ENCODE peak calls at places on chromosomes 12 and 14, in eight cellular contexts. R is Peyer's patch, L is IMR-90, J is ovary, Z is uterus, P is HepG2, K is upper lobe of left lung, G is suprapubic skin. C is an unnamed sample.

GRCh38 chr12:132248439-132249157 is 80.8 kb downstream of the GALNT9 start:
- DNase-seq in R (no peak), L (peak), J (no peak), Z (no peak), P (no peak), K (no peak), G (no peak), C (peak)

GRCh38 chr12:46770501-46771183 is 55.2 kb downstream of the SLC38A4 start:
- DNase-seq in R (no peak), L (peak), J (no peak), Z (no peak), P (peak), K (no peak), G (no peak), C (no peak)

GRCh38 chr14:61042220-61042619 is 61.2 kb downstream of the SLC38A6 start:
- DNase-seq in R (no peak), L (no peak), J (no peak), Z (no peak), P (peak), K (no peak), G (no peak), C (no peak)

GRCh38 chr12:7269273-7269672 is 34.6 kb upstream of the ACSM4 start:
- DNase-seq in R (no peak), L (peak), J (no peak), Z (no peak), P (no peak), K (no peak), G (no peak), C (no peak)

GRCh38 chr14:102964152-102964730 is 41.8 kb downstream of the AMN start:
- DNase-seq in R (no peak), L (no peak), J (no peak), Z (no peak), P (no peak), K (no peak), G (no peak), C (no peak)

GRCh38 chr12:75554556-75554880 is 43.1 kb upstream of the KRR1 start:
- DNase-seq in R (no peak), L (no peak), J (no peak), Z (no peak), P (no peak), K (no peak), G (no peak), C (no peak)

GRCh38 chr14:51242545-51243490 is 2.8 kb downstream of the TMX1 start:
- DNase-seq in R (no peak), L (no peak), J (no peak), Z (no peak), P (no peak), K (no peak), G (no peak), C (peak)

GRCh38 chr14:64799555-64799954 is 80.2 kb downstream of the SPTB start:
- DNase-seq in R (no peak), L (no peak), J (no peak), Z (no peak), P (no peak), K (no peak), G (no peak), C (no peak)

GRCh38 chr12:89863332-89863938 is 154.8 kb upstream of the ATP2B1 start:
- DNase-seq in R (peak), L (no peak), J (no peak), Z (no peak), P (no peak), K (no peak), G (no peak), C (peak)

GRCh38 chr14:101470266-101470665 is 91.0 kb upstream of the DIO3 start:
- DNase-seq in R (no peak), L (no peak), J (no peak), Z (peak), P (no peak), K (no peak), G (no peak), C (no peak)

GRCh38 chr12:109923481-109924245 is 23.6 kb downstream of the TCHP start:
- DNase-seq in R (no peak), L (no peak), J (no peak), Z (no peak), P (no peak), K (no peak), G (peak), C (no peak)

GRCh38 chr12:42255221-42255874 is 17.3 kb upstream of the YAF2 start:
- DNase-seq in R (no peak), L (no peak), J (no peak), Z (no peak), P (peak), K (no peak), G (no peak), C (no peak)

GRCh38 chr14:76312821-76313220 is 63.1 kb upstream of the ESRRB start:
- DNase-seq in R (no peak), L (no peak), J (no peak), Z (no peak), P (no peak), K (no peak), G (no peak), C (no peak)

GRCh38 chr12:96248532-96248931 is 54.4 kb downstream of the ELK3 start:
- DNase-seq in R (no peak), L (no peak), J (no peak), Z (no peak), P (no peak), K (no peak), G (no peak), C (no peak)

GRCh38 chr14:53963491-53964227 is 7.0 kb upstream of the BMP4 start:
- DNase-seq in R (peak), L (no peak), J (peak), Z (peak), P (no peak), K (peak), G (peak), C (no peak)

GRCh38 chr12:85642810-85643209 is 193.4 kb downstream of the RASSF9 start:
- DNase-seq in R (no peak), L (peak), J (no peak), Z (no peak), P (peak), K (no peak), G (no peak), C (peak)

GRCh38 chr12:5139751-5140150 is 96.1 kb downstream of the KCNA5 start:
- DNase-seq in R (no peak), L (no peak), J (no peak), Z (no peak), P (no peak), K (no peak), G (no peak), C (no peak)

GRCh38 chr14:68210729-68211299 is 391.2 kb downstream of the RAD51B start:
- DNase-seq in R (peak), L (peak), J (no peak), Z (no peak), P (peak), K (peak), G (no peak), C (peak)

GRCh38 chr14:68979722-68980552 is 835 bp upstream of the ACTN1 start:
- DNase-seq in R (peak), L (peak), J (peak), Z (no peak), P (no peak), K (peak), G (peak), C (peak)

GRCh38 chr12:124592481-124593160 is 25.2 kb upstream of the NCOR2 start:
- DNase-seq in R (no peak), L (no peak), J (no peak), Z (no peak), P (no peak), K (no peak), G (no peak), C (peak)

GRCh38 chr14:101476931-101477553 is 84.3 kb upstream of the DIO3 start:
- DNase-seq in R (peak), L (no peak), J (no peak), Z (peak), P (peak), K (peak), G (peak), C (peak)

GRCh38 chr14:38203929-38204716 is 3.6 kb upstream of the SSTR1 start:
- DNase-seq in R (no peak), L (no peak), J (no peak), Z (no peak), P (no peak), K (no peak), G (no peak), C (no peak)

GRCh38 chr12:106519587-106519986 is 63.2 kb upstream of the RFX4 start:
- DNase-seq in R (no peak), L (peak), J (no peak), Z (no peak), P (no peak), K (no peak), G (no peak), C (no peak)

GRCh38 chr14:75851574-75851866 is 130.3 kb downstream of the TGFB3 start:
- DNase-seq in R (no peak), L (no peak), J (no peak), Z (no peak), P (no peak), K (no peak), G (no peak), C (no peak)

GRCh38 chr12:52531563-52532300 is 11.5 kb upstream of the KRT5 start:
- DNase-seq in R (no peak), L (no peak), J (no peak), Z (no peak), P (no peak), K (peak), G (no peak), C (no peak)

GRCh38 chr12:97837401-97837800 is 374.8 kb downstream of the RMST start:
- DNase-seq in R (no peak), L (no peak), J (no peak), Z (no peak), P (no peak), K (peak), G (no peak), C (peak)

GRCh38 chr14:70648374-70648773 is 6.7 kb downstream of the TTC9 start:
- DNase-seq in R (no peak), L (no peak), J (no peak), Z (no peak), P (no peak), K (no peak), G (no peak), C (no peak)

GRCh38 chr12:48446372-48446771 is 26.0 kb upstream of the ANP32D start:
- DNase-seq in R (no peak), L (no peak), J (no peak), Z (no peak), P (no peak), K (no peak), G (no peak), C (no peak)

GRCh38 chr12:131991816-131992430 is 42.2 kb downstream of the EP400 start:
- DNase-seq in R (peak), L (no peak), J (no peak), Z (no peak), P (no peak), K (no peak), G (no peak), C (no peak)

GRCh38 chr14:88233915-88234314 is 89.2 kb downstream of the KCNK10 start:
- DNase-seq in R (no peak), L (no peak), J (no peak), Z (no peak), P (peak), K (no peak), G (no peak), C (peak)

GRCh38 chr12:20463920-20464524 is 95.7 kb downstream of the PDE3A start:
- DNase-seq in R (no peak), L (peak), J (no peak), Z (no peak), P (peak), K (no peak), G (no peak), C (peak)

GRCh38 chr12:46900734-46901463 is 75.1 kb upstream of the SLC38A4 start:
- DNase-seq in R (no peak), L (no peak), J (no peak), Z (no peak), P (no peak), K (no peak), G (no peak), C (no peak)

GRCh38 chr12:64739778-64740177 is 19.4 kb downstream of the GNS start:
- DNase-seq in R (no peak), L (peak), J (no peak), Z (no peak), P (no peak), K (no peak), G (no peak), C (peak)

GRCh38 chr12:123142948-123143752 is 7.7 kb downstream of the PITPNM2 start:
- DNase-seq in R (no peak), L (no peak), J (no peak), Z (peak), P (peak), K (peak), G (peak), C (peak)
- H3K4me3 ChIP-seq in R (no peak), L (no peak), J (no peak), Z (no peak), P (no peak), K (no peak), G (no peak), C (no peak)

GRCh38 chr14:24093901-24094838 is at the start of gene PCK2:
- DNase-seq in R (peak), L (peak), J (peak), Z (peak), P (peak), K (peak), G (peak), C (peak)
- TF ChIP-seq POLR2A in R (peak), L (peak), J (peak), Z (peak), P (no peak), K (no peak), G (no peak), C (peak)

GRCh38 chr12:111789779-111790178 is 23.0 kb downstream of the ALDH2 start:
- DNase-seq in R (no peak), L (no peak), J (no peak), Z (no peak), P (no peak), K (no peak), G (no peak), C (no peak)

GRCh38 chr12:111791507-111791906 is 24.8 kb downstream of the ALDH2 start:
- DNase-seq in R (no peak), L (no peak), J (peak), Z (no peak), P (no peak), K (no peak), G (no peak), C (no peak)

GRCh38 chr12:111785651-111786050 is 18.9 kb downstream of the ALDH2 start:
- DNase-seq in R (no peak), L (peak), J (no peak), Z (no peak), P (no peak), K (no peak), G (no peak), C (no peak)

GRCh38 chr12:111784953-111785352 is 18.2 kb downstream of the ALDH2 start:
- DNase-seq in R (no peak), L (no peak), J (no peak), Z (no peak), P (no peak), K (no peak), G (no peak), C (no peak)

DNA sequence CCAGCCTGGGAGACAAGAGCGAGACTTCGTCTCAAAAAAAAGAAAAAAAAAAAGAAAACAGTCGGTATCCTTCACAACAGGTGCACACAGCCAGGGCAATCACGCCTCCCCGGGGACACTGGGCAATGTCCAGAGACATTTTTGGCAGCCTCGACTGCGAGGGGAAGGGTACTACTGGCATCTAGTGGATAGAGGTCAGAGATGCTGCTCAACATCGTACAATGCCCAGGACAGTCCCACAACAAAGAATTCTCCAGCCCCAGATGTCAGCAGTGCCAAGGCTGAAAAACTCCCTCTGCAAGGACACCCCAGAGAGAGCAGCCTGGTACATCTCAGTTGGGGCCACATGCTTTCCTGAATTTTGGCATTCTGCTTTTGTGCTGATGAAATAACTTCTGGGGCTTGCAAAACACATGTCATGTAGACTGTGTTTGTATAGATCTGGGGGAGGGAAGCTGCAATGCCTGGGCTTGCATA is 21.5 kb downstream of the ALDH2 start:
- DNase-seq in R (peak), L (peak), J (peak), Z (no peak), P (no peak), K (no peak), G (no peak), C (peak)
- TF ChIP-seq CTCF in R (no peak), L (peak), J (no peak), Z (peak), P (peak), K (peak), G (no peak), C (peak)

GRCh38 chr12:1934068-1934467 is 15.6 kb upstream of the CACNA2D4 start:
- DNase-seq in R (no peak), L (no peak), J (no peak), Z (no peak), P (no peak), K (no peak), G (no peak), C (no peak)

GRCh38 chr12:1932264-1932777 is 13.9 kb upstream of the CACNA2D4 start:
- DNase-seq in R (peak), L (no peak), J (no peak), Z (peak), P (no peak), K (no peak), G (peak), C (peak)

GRCh38 chr12:1934831-1935230 is 16.4 kb upstream of the CACNA2D4 start:
- DNase-seq in R (no peak), L (no peak), J (no peak), Z (no peak), P (no peak), K (no peak), G (no peak), C (no peak)

GRCh38 chr12:1935242-1935641 is 16.8 kb upstream of the CACNA2D4 start:
- DNase-seq in R (no peak), L (no peak), J (no peak), Z (no peak), P (no peak), K (no peak), G (no peak), C (no peak)

GRCh38 chr12:1933342-1933992 is 15.0 kb upstream of the CACNA2D4 start:
- DNase-seq in R (no peak), L (peak), J (no peak), Z (no peak), P (no peak), K (no peak), G (no peak), C (peak)
- H3K4me3 ChIP-seq in R (no peak), L (no peak), J (no peak), Z (no peak), P (no peak), K (no peak), G (no peak), C (no peak)

DNA sequence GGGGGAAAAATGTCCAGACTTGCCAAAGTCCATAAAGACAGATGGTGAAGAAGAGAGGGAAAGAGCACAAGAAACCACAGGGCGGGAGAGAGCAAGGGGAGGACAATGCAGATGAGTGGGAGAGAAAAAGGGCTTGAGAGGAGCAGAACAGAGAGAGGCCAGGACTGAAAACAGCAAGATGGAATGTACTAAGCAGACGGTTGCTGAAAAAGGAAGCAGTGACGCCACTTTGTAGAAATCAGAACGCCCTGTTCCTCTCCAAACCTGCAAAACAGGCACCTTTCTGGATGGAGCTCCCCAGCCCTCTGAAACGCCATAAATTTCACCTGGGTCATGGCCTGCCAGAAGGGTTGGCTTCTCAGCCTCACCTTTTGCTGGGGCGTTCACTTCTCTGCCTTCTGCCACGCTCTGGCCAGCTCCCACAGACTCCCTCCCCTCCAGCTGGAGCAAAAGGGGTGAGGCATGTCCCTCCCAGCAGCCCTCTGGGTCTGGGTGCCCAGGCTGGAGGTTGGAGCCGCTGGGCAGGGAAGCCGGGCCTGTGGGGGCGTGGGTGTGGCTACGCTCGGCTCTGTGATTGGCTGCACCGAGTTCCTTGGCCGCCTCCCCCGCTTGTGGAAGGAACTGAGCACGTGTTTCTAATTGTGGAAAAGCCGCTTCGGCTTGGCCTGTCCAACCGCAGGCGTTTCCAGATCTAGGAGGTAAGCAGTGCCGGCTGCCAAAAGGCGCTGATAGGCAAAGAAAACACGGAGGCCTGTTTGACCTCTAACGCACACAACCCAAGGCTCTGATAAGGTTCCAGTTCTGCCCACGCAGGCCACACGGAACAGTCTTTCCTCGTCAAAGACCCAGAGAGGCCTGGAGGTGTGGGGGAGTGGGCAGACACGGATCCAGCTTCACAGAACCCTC is 29.3 kb downstream of the SLC7A8 start:
- DNase-seq in R (peak), L (no peak), J (peak), Z (peak), P (no peak), K (peak), G (peak), C (peak)
- TF ChIP-seq POLR2A in R (no peak), L (no peak), J (peak), Z (peak), P (no peak), K (no peak), G (no peak), C (no peak)

DNA sequence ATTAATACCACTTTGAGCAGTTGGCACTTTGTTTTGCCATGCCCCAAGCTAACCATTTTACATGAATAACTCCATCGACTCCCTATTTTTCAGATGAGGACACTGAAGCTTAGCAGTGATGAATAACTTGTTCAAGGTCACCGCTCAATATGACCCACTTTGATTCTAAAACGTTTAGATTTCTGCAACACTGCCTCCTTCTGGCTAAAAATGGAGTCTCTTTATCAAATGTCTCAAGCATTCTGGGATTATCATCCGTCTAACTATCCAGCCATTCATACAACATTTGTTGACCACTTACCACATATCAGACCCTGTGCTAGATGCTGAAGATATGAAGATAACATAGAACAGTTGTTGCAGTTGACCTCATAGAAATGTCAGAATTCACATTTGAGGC is 298.0 kb downstream of the PPFIA2 start:
- DNase-seq in R (no peak), L (no peak), J (no peak), Z (no peak), P (no peak), K (no peak), G (no peak), C (no peak)
- TF ChIP-seq CTCF in R (no peak), L (no peak), J (no peak), Z (no peak), P (no peak), K (no peak), G (no peak), C (peak)

DNA sequence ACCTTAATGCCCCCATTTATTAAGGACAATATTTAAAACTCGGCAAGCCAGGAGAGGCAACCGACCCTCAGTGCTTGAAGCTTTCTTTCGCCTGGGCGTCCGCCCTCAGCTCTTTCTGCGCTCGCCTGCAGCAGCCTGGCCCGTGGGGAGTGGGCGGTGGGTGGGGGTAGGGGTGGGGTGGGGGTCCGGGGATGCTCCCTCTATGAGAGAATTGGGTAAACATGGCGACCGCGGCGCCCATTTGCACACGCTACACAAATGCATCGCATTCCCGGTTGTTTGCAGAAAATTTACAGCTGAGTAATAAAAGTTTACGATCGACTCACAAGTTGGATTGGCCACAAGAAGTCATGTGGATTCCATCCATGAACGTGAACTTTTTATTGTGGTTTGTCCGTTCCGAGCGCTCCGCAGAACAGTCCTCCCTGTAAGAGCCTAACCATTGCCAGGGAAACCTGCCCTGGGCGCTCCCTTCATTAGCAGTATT is 7.7 kb downstream of the HOXC8 start:
- DNase-seq in R (no peak), L (peak), J (no peak), Z (peak), P (no peak), K (no peak), G (no peak), C (peak)
- H3K4me3 ChIP-seq in R (peak), L (no peak), J (peak), Z (peak), P (no peak), K (no peak), G (peak), C (peak)

C was measured in NB4.